ENCODE peak calls at places on chromosomes 4 and X, in ten cellular contexts. R, F, P, I, O, H, E, C, D and N are unnamed samples.
A peak's percentile ranks its signal among the peaks of the same experiment; 100 is the strongest.

GRCh38 chr4:150457802-150458201 is 124.1 kb upstream of the MAB21L2 start:
- DNase-seq in R (no peak), F (no peak), P (no peak), I (no peak), O (no peak), H (no peak), E (no peak), C (no peak), D (no peak), N (no peak)

GRCh38 chr4:98181815-98182214 is 38.5 kb upstream of the STPG2 start:
- DNase-seq in R (no peak), F (peak; percentile 54), P (no peak), I (no peak), O (peak; percentile 11), H (no peak), E (no peak), C (no peak), D (no peak), N (peak; percentile 13)

GRCh38 chr4:109465065-109465464 is 31.4 kb downstream of the SEC24B start:
- DNase-seq in R (no peak), F (no peak), P (no peak), I (peak; percentile 20), O (peak; percentile 31), H (no peak), E (no peak), C (no peak), D (no peak), N (no peak)

GRCh38 chr4:77586953-77587383 is 18.7 kb upstream of the CXCL13 start:
- DNase-seq in R (no peak), F (peak; percentile 24), P (no peak), I (no peak), O (peak; percentile 67), H (peak; percentile 36), E (no peak), C (no peak), D (no peak), N (no peak)

GRCh38 chrX:147877726-147878125 is 34.0 kb upstream of the FMR1 start:
- DNase-seq in R (no peak), F (no peak), P (no peak), I (no peak), O (no peak), H (no peak), E (no peak), C (no peak), D (no peak), N (no peak)

GRCh38 chrX:120297923-120298322 is 13.3 kb downstream of the TMEM255A start:
- DNase-seq in R (no peak), F (no peak), P (no peak), I (no peak), O (no peak), H (no peak), E (no peak), C (no peak), D (no peak), N (no peak)

GRCh38 chr4:10158355-10158942 is 41.9 kb upstream of the WDR1 start:
- DNase-seq in R (no peak), F (peak; percentile 19), P (no peak), I (no peak), O (peak; percentile 20), H (no peak), E (no peak), C (no peak), D (no peak), N (no peak)

GRCh38 chrX:83906921-83907320 is 46.0 kb downstream of the CYLC1 start:
- DNase-seq in R (no peak), F (no peak), P (no peak), I (no peak), O (no peak), H (no peak), E (no peak), C (no peak), D (no peak), N (no peak)

GRCh38 chr4:81429607-81430006 is 42.1 kb downstream of the RASGEF1B start:
- DNase-seq in R (no peak), F (no peak), P (no peak), I (no peak), O (no peak), H (no peak), E (no peak), C (no peak), D (no peak), N (no peak)

GRCh38 chr4:89469930-89470375 is 162.4 kb upstream of the GPRIN3 start:
- DNase-seq in R (no peak), F (peak; percentile 93), P (no peak), I (no peak), O (peak; percentile 90), H (no peak), E (no peak), C (no peak), D (no peak), N (peak; percentile 89)

GRCh38 chr4:54050214-54050904 is 14.0 kb downstream of the CHIC2 start:
- DNase-seq in R (no peak), F (peak; percentile 44), P (no peak), I (no peak), O (no peak), H (no peak), E (no peak), C (no peak), D (no peak), N (no peak)

GRCh38 chr4:154719087-154719486 is 24.7 kb upstream of the LRAT start:
- DNase-seq in R (no peak), F (peak; percentile 56), P (no peak), I (no peak), O (peak; percentile 11), H (no peak), E (no peak), C (no peak), D (no peak), N (no peak)

GRCh38 chr4:172578712-172579111 is 589.9 kb upstream of the GALNT7 start:
- DNase-seq in R (no peak), F (peak; percentile 56), P (no peak), I (no peak), O (no peak), H (no peak), E (no peak), C (no peak), D (no peak), N (no peak)

GRCh38 chr4:145564540-145564939 is 54.6 kb upstream of the MMAA start:
- DNase-seq in R (no peak), F (peak; percentile 19), P (no peak), I (no peak), O (no peak), H (no peak), E (no peak), C (no peak), D (no peak), N (no peak)

GRCh38 chr4:70746179-70746839 is 24.5 kb downstream of the RUFY3 start:
- DNase-seq in R (no peak), F (peak; percentile 88), P (no peak), I (no peak), O (peak; percentile 89), H (no peak), E (no peak), C (peak; percentile 54), D (no peak), N (peak; percentile 85)

GRCh38 chr4:7759221-7759620 is 180.4 kb downstream of the AFAP1 start:
- DNase-seq in R (no peak), F (no peak), P (no peak), I (no peak), O (no peak), H (no peak), E (no peak), C (peak; percentile 63), D (no peak), N (no peak)

GRCh38 chr4:54971474-54971950 is 153.9 kb downstream of the KDR start:
- DNase-seq in R (no peak), F (peak; percentile 77), P (peak; percentile 27), I (peak; percentile 44), O (peak; percentile 45), H (peak; percentile 2), E (no peak), C (no peak), D (no peak), N (peak; percentile 44)

GRCh38 chr4:149344436-149344835 is 471.2 kb downstream of the IQCM start:
- DNase-seq in R (no peak), F (peak; percentile 68), P (no peak), I (no peak), O (peak; percentile 69), H (no peak), E (no peak), C (no peak), D (no peak), N (peak; percentile 57)

GRCh38 chrX:39705299-39705698 is 392.5 kb downstream of the BCOR start:
- DNase-seq in R (peak; percentile 14), F (peak; percentile 93), P (no peak), I (peak; percentile 44), O (peak; percentile 87), H (no peak), E (peak; percentile 50), C (peak; percentile 72), D (peak; percentile 60), N (peak; percentile 74)
- TF ChIP-seq CTCF in R (peak; percentile 57), F (peak; percentile 75), P (peak; percentile 26), I (peak; percentile 27), O (peak; percentile 64), H (no peak), E (no peak), C (peak; percentile 47), D (peak; percentile 59), N (peak; percentile 73)

GRCh38 chrX:130120746-130121504 is 10.6 kb upstream of the ELF4 start:
- DNase-seq in R (peak; percentile 31), F (peak; percentile 77), P (peak; percentile 79), I (peak; percentile 52), O (peak; percentile 78), H (peak; percentile 79), E (peak; percentile 65), C (peak; percentile 77), D (peak; percentile 69), N (no peak)
- TF ChIP-seq CTCF in R (peak; percentile 70), F (peak; percentile 38), P (peak; percentile 52), I (peak; percentile 72), O (peak; percentile 21), H (peak; percentile 75), E (peak; percentile 61), C (peak; percentile 69), D (peak; percentile 75), N (peak; percentile 25)

DNA sequence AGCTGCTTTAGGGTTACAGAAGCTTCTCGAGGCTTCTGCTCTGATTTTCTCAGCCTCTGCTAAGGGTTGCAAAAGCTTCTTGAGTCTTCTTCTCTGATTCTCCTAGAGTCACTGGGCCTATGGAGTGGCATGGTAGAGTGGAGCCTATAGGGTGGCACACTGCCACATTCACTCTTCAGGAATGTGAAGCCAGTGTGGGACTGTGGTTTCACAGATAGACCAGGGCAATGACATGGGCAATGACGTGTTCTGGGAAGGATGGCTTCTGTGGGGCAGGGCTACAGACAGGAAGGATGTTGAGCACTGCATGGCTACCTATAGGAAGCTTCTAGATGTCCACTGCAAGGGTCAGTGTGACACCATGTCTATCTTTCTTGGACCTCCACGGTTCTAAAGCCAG is 11.0 kb upstream of the MAMLD1 start:
- DNase-seq in R (no peak), F (no peak), P (no peak), I (no peak), O (peak; percentile 42), H (peak; percentile 51), E (no peak), C (no peak), D (no peak), N (no peak)
- TF ChIP-seq CTCF in R (no peak), F (no peak), P (no peak), I (no peak), O (no peak), H (no peak), E (no peak), C (no peak), D (no peak), N (no peak)

DNA sequence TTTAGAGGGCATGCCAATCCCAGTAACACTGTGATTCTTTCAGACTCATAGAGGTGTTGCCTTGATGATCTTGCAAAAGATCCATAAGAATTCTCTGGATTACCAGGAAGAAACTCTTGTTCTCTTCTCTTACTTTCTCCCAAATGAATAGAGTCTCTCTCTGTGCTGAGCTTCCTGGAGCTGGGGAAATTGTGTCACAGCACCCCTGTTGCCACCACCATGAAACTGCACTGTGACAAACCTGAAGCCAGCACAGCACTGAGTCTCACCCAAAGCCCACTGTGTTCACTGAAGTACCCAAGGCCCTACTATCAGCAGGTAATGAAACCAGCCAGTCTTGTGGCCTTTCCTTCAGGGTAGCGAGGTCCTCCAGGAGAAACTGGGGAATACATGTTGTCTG is 332.7 kb upstream of the FGF16 start:
- DNase-seq in R (no peak), F (no peak), P (no peak), I (no peak), O (no peak), H (no peak), E (no peak), C (no peak), D (no peak), N (no peak)
- TF ChIP-seq CTCF in R (no peak), F (no peak), P (no peak), I (no peak), O (no peak), H (no peak), E (no peak), C (no peak), D (no peak), N (no peak)